ENCODE peak calls at places on chromosomes 12 and 14, in nine cellular contexts. O, V, F, G, H, J, X, Y and Q are unnamed samples.
A peak's percentile ranks its signal among the peaks of the same experiment; 100 is the strongest.

GRCh38 chr14:99928963-99929362 is 135.8 kb downstream of the EML1 start:
- DNase-seq in O (no peak), G (no peak), F (no peak), H (no peak), V (no peak), X (no peak), Y (peak; percentile 39), J (no peak), Q (no peak)

GRCh38 chr12:2154050-2154449 is 101.3 kb downstream of the CACNA1C start:
- DNase-seq in O (peak; percentile 73), H (no peak), F (no peak), X (no peak), V (no peak), G (no peak), Y (peak; percentile 60), J (peak; percentile 88), Q (no peak)

GRCh38 chr14:88468396-88468795 is 82.9 kb downstream of the SPATA7 start:
- DNase-seq in X (no peak), G (no peak), F (no peak), H (peak; percentile 26), J (peak; percentile 92), V (no peak), Y (peak; percentile 34), O (peak; percentile 92), Q (no peak)

GRCh38 chr12:120199595-120200306 is 1.2 kb downstream of the RPLP0 start:
- DNase-seq in J (peak; percentile 77), F (no peak), V (no peak), O (peak; percentile 88), H (peak; percentile 35), Y (peak; percentile 95), G (no peak), X (no peak), Q (no peak)

GRCh38 chr12:4443616-4444015 is 2.0 kb downstream of the FGF6 start:
- DNase-seq in J (no peak), V (no peak), O (no peak), H (no peak), Y (no peak), G (no peak), X (peak; percentile 23), F (no peak), Q (no peak)

GRCh38 chr12:30286345-30286926 is 409.2 kb downstream of the IPO8 start:
- DNase-seq in V (no peak), J (peak; percentile 42), Y (peak; percentile 76), X (no peak), F (no peak), O (peak; percentile 29), G (peak; percentile 24), H (peak; percentile 18), Q (no peak)

GRCh38 chr14:99873653-99874052 is 80.4 kb downstream of the EML1 start:
- DNase-seq in G (peak; percentile 79), X (no peak), V (no peak), H (no peak), O (no peak), Y (no peak), J (no peak), F (no peak), Q (no peak)

GRCh38 chr14:101454229-101454628 is 107.1 kb upstream of the DIO3 start:
- DNase-seq in Y (no peak), O (no peak), F (no peak), J (no peak), H (no peak), G (no peak), V (no peak), X (no peak), Q (no peak)

GRCh38 chr14:34461334-34462131 is 507 bp downstream of the SPTSSA start:
- DNase-seq in H (peak; percentile 46), V (peak; percentile 49), X (peak; percentile 51), Y (peak; percentile 60), G (no peak), J (peak; percentile 52), O (peak; percentile 34), F (no peak), Q (no peak)

GRCh38 chr12:43113153-43113552 is 438.9 kb downstream of the ADAMTS20 start:
- DNase-seq in F (no peak), H (no peak), V (no peak), J (no peak), G (peak; percentile 1), Y (peak; percentile 63), O (peak; percentile 68), X (no peak), Q (no peak)

GRCh38 chr12:83046019-83046418 is 359.3 kb downstream of the TMTC2 start:
- DNase-seq in V (no peak), X (no peak), J (no peak), G (peak; percentile 6), F (no peak), O (no peak), H (no peak), Y (no peak), Q (no peak)

GRCh38 chr14:54709444-54709843 is 142.5 kb downstream of the SAMD4A start:
- DNase-seq in V (no peak), X (no peak), Y (no peak), O (no peak), F (no peak), H (no peak), J (no peak), G (no peak), Q (no peak)

GRCh38 chr12:22709292-22709691 is 84.3 kb downstream of the ETNK1 start:
- DNase-seq in Y (peak; percentile 32), O (no peak), J (no peak), X (no peak), G (peak; percentile 52), V (no peak), H (peak; percentile 39), F (no peak), Q (no peak)

GRCh38 chr12:13597166-13597565 is 384.2 kb downstream of the GRIN2B start:
- DNase-seq in G (no peak), H (no peak), V (no peak), Y (no peak), O (no peak), F (no peak), J (no peak), X (no peak), Q (no peak)

GRCh38 chr14:89466939-89467338 is 49.9 kb upstream of the FOXN3 start:
- DNase-seq in G (no peak), F (no peak), H (no peak), J (peak; percentile 22), V (no peak), X (no peak), Y (peak; percentile 47), O (no peak), Q (no peak)

GRCh38 chr12:101924647-101925046 is 47.3 kb downstream of the DRAM1 start:
- DNase-seq in Y (peak; percentile 41), X (no peak), F (no peak), J (peak; percentile 46), V (no peak), O (no peak), G (peak; percentile 52), H (peak; percentile 39), Q (no peak)

GRCh38 chr12:92538970-92539749 is 163.6 kb upstream of the PLEKHG7 start:
- DNase-seq in O (peak; percentile 87), X (no peak), J (peak; percentile 80), V (no peak), G (no peak), Y (peak; percentile 93), F (no peak), H (peak; percentile 68), Q (no peak)

GRCh38 chr14:52397844-52398243 is 83.7 kb downstream of the PTGER2 start:
- DNase-seq in O (no peak), F (no peak), V (no peak), X (no peak), J (peak; percentile 49), G (no peak), Y (peak; percentile 48), H (no peak), Q (no peak)

GRCh38 chr12:57752668-57753000 is 524 bp upstream of the CDK4 start:
- DNase-seq in G (no peak), F (no peak), V (no peak), H (no peak), X (no peak), O (no peak), J (no peak), Y (no peak), Q (no peak)

GRCh38 chr14:98960617-98961013 is 311.4 kb downstream of the BCL11B start:
- DNase-seq in V (no peak), H (no peak), G (no peak), Y (no peak), J (no peak), X (no peak), O (no peak), F (no peak), Q (no peak)

GRCh38 chr12:133106253-133106652 is 23.8 kb downstream of the ZNF891 start:
- DNase-seq in O (no peak), X (no peak), Y (peak; percentile 9), J (no peak), F (no peak), V (no peak), H (no peak), G (no peak), Q (no peak)

GRCh38 chr12:51847830-51848727 is at the start of gene FIGNL2:
- DNase-seq in Y (peak; percentile 27), H (no peak), J (peak; percentile 12), G (peak; percentile 85), F (no peak), X (no peak), V (peak; percentile 37), O (no peak), Q (no peak)

GRCh38 chr12:113222730-113223531 is 1.7 kb downstream of the TPCN1 start:
- DNase-seq in F (no peak), V (peak; percentile 75), J (peak; percentile 92), G (no peak), O (peak; percentile 80), X (peak; percentile 72), H (peak; percentile 32), Y (peak; percentile 93), Q (peak; percentile 87)

GRCh38 chr12:11089246-11089645 is 2.9 kb downstream of the TAS2R43 start:
- DNase-seq in G (no peak), H (no peak), V (no peak), X (no peak), J (no peak), F (no peak), Y (no peak), O (no peak), Q (no peak)
- H3K27ac ChIP-seq in G (no peak overlapping the region), H (no peak overlapping the region), V (no peak overlapping the region), X (no peak overlapping the region), J (no peak overlapping the region), F (no peak overlapping the region), Y (no peak overlapping the region), O (no peak overlapping the region), Q (no peak overlapping the region)

GRCh38 chr12:127414186-127414585 is 852.8 kb upstream of the TMEM132C start:
- DNase-seq in V (no peak), X (no peak), Y (no peak), H (no peak), J (no peak), G (no peak), O (no peak), F (no peak), Q (no peak)
- H3K27ac ChIP-seq in V (no peak overlapping the region), X (no peak overlapping the region), Y (no peak overlapping the region), H (no peak overlapping the region), J (no peak overlapping the region), G (no peak overlapping the region), O (no peak overlapping the region), F (no peak overlapping the region), Q (no peak overlapping the region)

GRCh38 chr12:93783827-93784226 is 106.7 kb downstream of the CRADD start:
- DNase-seq in F (no peak), O (no peak), X (no peak), Y (no peak), G (peak; percentile 39), J (no peak), V (no peak), H (no peak), Q (no peak)
- H3K27ac ChIP-seq in F (peak overlapping the region; percentile 23), O (peak overlapping the region; percentile 92), X (peak overlapping the region; percentile 79), Y (peak overlapping the region; percentile 50), G (peak overlapping the region; percentile 99), J (peak overlapping the region; percentile 100), V (peak overlapping the region; percentile 38), H (peak overlapping the region; percentile 77), Q (no peak overlapping the region)

GRCh38 chr12:32559434-32559833 is 119.7 kb upstream of the DNM1L start:
- DNase-seq in J (peak; percentile 13), Y (no peak), X (no peak), H (no peak), V (no peak), G (no peak), O (no peak), F (no peak), Q (no peak)
- H3K27ac ChIP-seq in J (no peak overlapping the region), Y (no peak overlapping the region), X (no peak overlapping the region), H (no peak overlapping the region), V (peak overlapping the region; percentile 48), G (no peak overlapping the region), O (no peak overlapping the region), F (no peak overlapping the region), Q (no peak overlapping the region)